ENCODE peak calls at places on chromosome 22, in eight cellular contexts. U is AG10803, T is astrocyte of the spinal cord, O is colonic mucosa, X is body of pancreas, H is Caco-2, F is HepG2, I is GM12865. N is an unnamed sample.

GRCh38 chr22:49502126-49502826 is 325.4 kb downstream of the BRD1 start:
- DNase-seq in F (peak), T (peak), O (no peak), I (no peak), H (peak), U (no peak), X (no peak), N (no peak)

GRCh38 chr22:38292694-38293093 is 19.9 kb upstream of the TMEM184B start:
- DNase-seq in H (no peak), U (no peak), O (no peak), X (no peak), F (no peak), I (no peak), T (no peak), N (no peak)

GRCh38 chr22:24440718-24441405 is 13.5 kb downstream of the ADORA2A start:
- DNase-seq in U (no peak), X (no peak), F (no peak), I (no peak), O (no peak), H (no peak), T (no peak), N (no peak)

GRCh38 chr22:25749420-25750169 is 7.6 kb downstream of the MYO18B start:
- DNase-seq in H (no peak), F (no peak), X (no peak), O (no peak), U (no peak), I (peak), T (no peak), N (no peak)

GRCh38 chr22:22201185-22201924 is 43.2 kb upstream of the VPREB1 start:
- DNase-seq in X (no peak), H (no peak), T (no peak), U (no peak), I (peak), O (no peak), F (peak), N (no peak)

GRCh38 chr22:44182591-44183588 is 2.2 kb downstream of the PARVG start:
- DNase-seq in F (no peak), H (no peak), I (peak), T (no peak), X (no peak), U (no peak), O (peak), N (no peak)

GRCh38 chr22:37163618-37164534 is 14.2 kb upstream of the IL2RB start:
- DNase-seq in H (no peak), I (peak), U (no peak), X (no peak), T (no peak), O (no peak), F (no peak), N (no peak)

GRCh38 chr22:49080631-49081030 is 747.0 kb downstream of the BRD1 start:
- DNase-seq in F (no peak), X (no peak), O (no peak), I (no peak), T (no peak), U (no peak), H (no peak), N (no peak)

GRCh38 chr22:24319451-24319850 is 48.8 kb downstream of the SPECC1L start:
- DNase-seq in F (no peak), X (no peak), U (no peak), H (no peak), O (no peak), T (peak), I (no peak), N (no peak)

GRCh38 chr22:39384750-39385480 is 14.7 kb upstream of the TAB1 start:
- DNase-seq in H (no peak), U (no peak), X (no peak), T (no peak), F (peak), I (peak), O (no peak), N (no peak)

GRCh38 chr22:37345863-37346514 is 63.7 kb downstream of the CYTH4 start:
- DNase-seq in X (no peak), U (peak), H (no peak), I (no peak), O (peak), F (no peak), T (peak), N (peak)

GRCh38 chr22:32561163-32561562 is 86.6 kb downstream of the FBXO7 start:
- DNase-seq in H (no peak), X (no peak), O (no peak), F (no peak), T (no peak), I (no peak), U (no peak), N (no peak)

GRCh38 chr22:37492428-37493344 is 6.5 kb upstream of the MFNG start:
- DNase-seq in I (peak), T (peak), X (no peak), H (no peak), O (peak), U (peak), F (no peak), N (no peak)

GRCh38 chr22:36726007-36726380 is 22.4 kb upstream of the CACNG2 start:
- DNase-seq in U (no peak), X (no peak), F (no peak), T (no peak), H (no peak), O (no peak), I (no peak), N (no peak)

GRCh38 chr22:23549198-23549595 is 30.9 kb downstream of the IGLL1 start:
- DNase-seq in U (no peak), F (no peak), I (peak), X (no peak), O (no peak), H (no peak), T (no peak), N (no peak)

GRCh38 chr22:27329471-27329870 is 472.1 kb downstream of the MN1 start:
- DNase-seq in T (no peak), F (no peak), U (no peak), O (no peak), X (no peak), I (no peak), H (no peak), N (no peak)

GRCh38 chr22:41931701-41932269 is 5.2 kb upstream of the TNFRSF13C start:
- DNase-seq in X (no peak), H (no peak), T (no peak), U (no peak), F (no peak), O (no peak), I (peak), N (no peak)
- H3K4me3 ChIP-seq in X (no peak), H (no peak), T (no peak), U (no peak), F (no peak), O (no peak), I (no peak), N (no peak)

GRCh38 chr22:43017525-43018290 is 2.8 kb upstream of the PACSIN2 start:
- DNase-seq in U (no peak), H (no peak), O (no peak), T (no peak), X (no peak), I (no peak), F (no peak), N (no peak)

GRCh38 chr22:43015677-43016042 is 711 bp upstream of the PACSIN2 start:
- DNase-seq in F (no peak), X (no peak), U (no peak), O (no peak), T (no peak), I (no peak), H (no peak), N (no peak)

GRCh38 chr22:43014062-43014875 is 680 bp downstream of the PACSIN2 start:
- DNase-seq in F (peak), O (peak), I (peak), T (no peak), X (peak), U (no peak), H (peak), N (no peak)

GRCh38 chr22:43013355-43014061 is 1.4 kb downstream of the PACSIN2 start:
- DNase-seq in F (peak), T (peak), I (no peak), U (peak), X (peak), H (no peak), O (peak), N (no peak)

DNA sequence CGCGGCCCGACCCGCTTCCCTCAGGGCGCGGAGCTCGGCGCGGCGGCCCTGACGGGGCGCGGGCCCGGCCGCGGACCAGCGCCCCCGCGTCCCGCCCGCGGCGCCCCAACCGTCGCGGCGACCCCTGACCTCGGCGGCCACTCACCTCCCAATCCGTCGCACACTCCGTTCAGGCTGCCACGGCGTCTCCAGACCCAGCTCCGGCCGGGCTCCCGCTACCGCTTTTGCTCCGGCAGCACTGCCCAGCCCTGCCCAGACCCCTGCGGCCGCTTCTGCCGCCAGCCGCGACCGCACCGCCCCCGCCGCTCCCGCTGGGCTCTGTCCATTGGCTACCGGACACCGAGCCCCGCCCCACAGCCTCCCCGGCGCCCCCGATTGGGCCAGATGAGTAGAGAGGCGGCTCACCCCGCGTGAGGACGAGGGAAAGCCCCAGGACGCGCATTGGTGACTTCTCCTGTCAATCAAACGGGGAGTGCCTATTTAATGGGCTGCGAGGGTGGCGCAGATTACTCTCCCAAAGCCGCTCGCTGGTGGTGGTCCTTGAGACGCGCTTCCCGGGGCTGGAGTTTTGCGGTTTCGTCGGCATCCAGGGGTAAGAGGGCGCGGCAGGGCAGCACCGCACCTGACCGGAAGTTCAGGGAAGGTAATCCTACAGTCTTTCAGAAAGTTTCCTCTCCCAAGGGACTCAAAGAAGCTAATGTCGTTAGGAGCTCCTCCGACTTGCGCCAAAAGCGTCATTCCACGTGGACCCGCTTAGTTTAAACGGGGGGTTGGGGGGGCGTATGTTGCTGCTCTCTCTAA is at the start of gene PACSIN2:
- DNase-seq in U (peak), O (peak), H (peak), I (peak), F (peak), X (peak), T (peak), N (peak)
- TF ChIP-seq CTCF in U (no peak), O (no peak), H (no peak), I (no peak), F (no peak), X (no peak), T (no peak), N (no peak)

DNA sequence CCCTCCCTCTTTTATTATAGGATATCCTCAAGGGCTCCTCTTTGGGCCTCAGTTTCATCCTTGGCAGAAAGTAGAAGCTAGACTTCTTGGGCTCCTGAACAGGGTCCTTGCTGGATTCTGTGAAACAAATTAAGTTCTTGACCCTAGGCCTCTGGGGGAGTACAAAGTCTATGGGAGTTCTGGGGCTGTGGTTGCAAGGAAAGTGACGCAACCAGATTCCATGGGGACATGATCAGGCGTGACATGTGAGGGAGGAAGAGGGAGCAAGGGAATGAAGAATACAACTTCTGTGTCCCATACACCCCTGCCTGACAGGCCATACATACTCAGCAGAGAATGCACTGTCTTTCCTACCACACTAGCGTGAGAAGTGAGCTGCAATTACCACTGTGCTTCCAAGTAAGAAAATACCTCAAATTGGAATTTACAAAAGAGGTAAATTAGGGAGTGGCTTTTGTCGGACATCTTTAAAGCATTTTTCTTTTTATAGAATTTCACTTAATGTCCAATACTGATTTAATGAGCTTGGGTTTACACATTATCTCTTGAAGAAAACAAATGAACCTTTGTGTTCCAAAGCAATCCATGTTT is 38.7 kb downstream of the LIMK2 start:
- DNase-seq in O (no peak), H (peak), T (no peak), I (no peak), X (no peak), F (peak), U (peak), N (no peak)
- H3K4me3 ChIP-seq in O (no peak), H (no peak), T (peak), I (no peak), X (no peak), F (peak), U (no peak), N (no peak)

DNA sequence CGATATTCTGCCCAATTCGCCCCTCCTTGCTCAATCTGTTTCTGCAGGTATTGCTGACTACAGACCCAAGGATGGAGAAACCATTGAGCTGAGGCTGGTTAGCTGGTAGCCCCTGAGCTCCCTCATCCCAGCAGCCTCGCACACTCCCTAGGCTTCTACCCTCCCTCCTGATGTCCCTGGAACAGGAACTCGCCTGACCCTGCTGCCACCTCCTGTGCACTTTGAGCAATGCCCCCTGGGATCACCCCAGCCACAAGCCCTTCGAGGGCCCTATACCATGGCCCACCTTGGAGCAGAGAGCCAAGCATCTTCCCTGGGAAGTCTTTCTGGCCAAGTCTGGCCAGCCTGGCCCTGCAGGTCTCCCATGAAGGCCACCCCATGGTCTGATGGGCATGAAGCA is 9.2 kb upstream of the SLC35E4 start:
- DNase-seq in F (no peak), T (no peak), U (no peak), I (no peak), X (no peak), H (no peak), O (no peak), N (no peak)
- TF ChIP-seq CTCF in F (peak), T (no peak), U (no peak), I (no peak), X (no peak), H (peak), O (no peak), N (no peak)

GRCh38 chr22:28801845-28802594 is 1.7 kb upstream of the XBP1 start:
- DNase-seq in H (no peak), T (no peak), I (peak), U (peak), X (peak), F (peak), O (peak), N (no peak)
- H3K4me3 ChIP-seq in H (no peak), T (no peak), I (peak), U (peak), X (no peak), F (peak), O (peak), N (no peak)

GRCh38 chr22:45597460-45598192 is 74.0 kb upstream of the ATXN10 start:
- DNase-seq in F (peak), O (no peak), H (peak), T (no peak), U (no peak), I (no peak), X (peak), N (no peak)

GRCh38 chr22:45598596-45599217 is 72.9 kb upstream of the ATXN10 start:
- DNase-seq in I (no peak), X (no peak), F (no peak), U (no peak), H (no peak), O (no peak), T (no peak), N (no peak)

GRCh38 chr22:45590262-45590661 is 81.4 kb upstream of the ATXN10 start:
- DNase-seq in F (no peak), I (no peak), O (no peak), H (no peak), T (no peak), U (no peak), X (no peak), N (no peak)

GRCh38 chr22:45589556-45589955 is 82.1 kb upstream of the ATXN10 start:
- DNase-seq in F (no peak), X (no peak), T (no peak), U (no peak), O (no peak), I (no peak), H (no peak), N (no peak)

GRCh38 chr22:45594123-45594941 is 77.3 kb upstream of the ATXN10 start:
- DNase-seq in H (no peak), T (no peak), X (no peak), O (no peak), U (no peak), F (no peak), I (no peak), N (no peak)
- TF ChIP-seq CTCF in H (no peak), T (no peak), X (no peak), O (no peak), U (no peak), F (no peak), I (no peak), N (no peak)

GRCh38 chr22:30287626-30288413 is 1.5 kb downstream of the CASTOR1 start:
- DNase-seq in T (peak), F (peak), H (peak), O (peak), X (peak), U (peak), I (peak), N (peak)
- H3K4me3 ChIP-seq in T (peak), F (peak), H (no peak), O (peak), X (no peak), U (peak), I (no peak), N (peak)

GRCh38 chr22:50613291-50613981 is 12.8 kb downstream of the MAPK8IP2 start:
- DNase-seq in H (no peak), T (no peak), U (peak), O (peak), F (peak), X (peak), I (no peak), N (no peak)
- TF ChIP-seq CTCF in H (no peak), T (no peak), U (no peak), O (no peak), F (peak), X (peak), I (no peak), N (no peak)